ENCODE peak calls at places on chromosomes 11 and 22, in four cellular contexts. D, L, T and H are unnamed samples.

GRCh38 chr22:35984776-35985175 is 43.8 kb downstream of the RBFOX2 start:
- DNase-seq in D (no peak), T (no peak), L (no peak), H (no peak)

GRCh38 chr11:76206327-76207081 is at the start of gene WNT11:
- DNase-seq in D (peak), L (no peak), T (no peak), H (peak)

GRCh38 chr11:72230764-72231365 is 6.3 kb downstream of the INPPL1 start:
- DNase-seq in L (no peak), T (no peak), D (no peak), H (no peak)

GRCh38 chr22:21866821-21867527 is 471 bp downstream of the MAPK1 start:
- DNase-seq in L (no peak), T (no peak), D (no peak), H (peak)

GRCh38 chr11:78733031-78733430 is 158.4 kb upstream of the NARS2 start:
- DNase-seq in L (peak), T (no peak), D (no peak), H (no peak)

GRCh38 chr22:32475428-32476010 is 908 bp downstream of the FBXO7 start:
- DNase-seq in D (peak), T (no peak), L (no peak), H (peak)

GRCh38 chr11:10567466-10567865 is 999 bp downstream of the LYVE1 start:
- DNase-seq in D (no peak), T (no peak), L (no peak), H (no peak)

GRCh38 chr11:1120532-1121342 is 37.0 kb upstream of the MUC5AC start:
- DNase-seq in D (no peak), T (no peak), L (no peak), H (no peak)

GRCh38 chr11:40161855-40162410 is 1297.5 kb downstream of the LRRC4C start:
- DNase-seq in L (no peak), T (no peak), D (no peak), H (no peak)

GRCh38 chr22:24445481-24446290 is 18.3 kb downstream of the ADORA2A start:
- DNase-seq in D (peak), L (no peak), T (no peak), H (peak)

GRCh38 chr11:93940395-93940794 is 80.8 kb upstream of the HEPHL1 start:
- DNase-seq in T (no peak), L (no peak), D (no peak), H (no peak)

GRCh38 chr11:93942176-93942575 is 79.0 kb upstream of the HEPHL1 start:
- DNase-seq in T (no peak), L (no peak), D (no peak), H (no peak)

GRCh38 chr11:93935826-93936225 is 85.3 kb upstream of the HEPHL1 start:
- DNase-seq in L (no peak), D (no peak), T (no peak), H (no peak)

GRCh38 chr11:93936416-93936815 is 84.7 kb upstream of the HEPHL1 start:
- DNase-seq in T (no peak), L (no peak), D (no peak), H (no peak)

DNA sequence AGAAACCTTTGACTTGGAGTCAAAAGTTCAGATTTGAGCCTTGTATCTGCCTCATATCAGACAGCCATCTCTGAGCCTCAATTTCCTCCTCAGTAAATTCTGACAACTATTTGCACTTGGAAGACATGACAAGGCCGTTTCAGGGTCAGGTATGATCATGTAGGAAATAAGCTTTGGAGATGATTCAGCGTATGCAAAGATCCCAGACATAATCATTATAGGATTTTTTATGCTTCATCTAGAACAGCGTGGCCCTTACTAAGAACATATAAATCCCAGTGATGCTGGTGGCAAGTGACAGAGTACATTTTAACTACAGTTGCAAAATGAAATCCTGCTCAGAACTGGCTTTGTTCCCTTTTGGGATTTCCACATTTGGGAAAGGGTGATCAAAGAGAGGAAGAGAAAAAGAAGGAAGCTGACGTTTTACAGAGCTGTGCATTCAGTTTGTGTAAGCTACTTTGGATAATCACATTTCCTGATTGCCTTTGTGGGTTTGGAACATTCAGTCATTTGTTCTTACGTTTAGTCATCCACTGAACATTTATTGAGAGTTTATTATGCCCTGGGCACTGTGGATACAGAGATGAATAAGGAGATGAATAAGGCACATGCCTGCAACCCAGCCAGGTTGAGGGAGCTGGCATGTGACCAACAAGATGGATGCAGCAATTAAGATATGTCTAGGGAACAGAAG is 81.9 kb upstream of the HEPHL1 start:
- DNase-seq in D (no peak), L (peak), T (no peak), H (no peak)
- H4K5ac ChIP-seq in D (no peak), L (no peak), T (no peak), H (no peak)

GRCh38 chr11:62789576-62789975 is 2.2 kb downstream of the TMEM223 start:
- DNase-seq in D (no peak), L (no peak), T (no peak), H (no peak)

GRCh38 chr11:62788991-62789390 is 1.8 kb downstream of the TMEM179B start:
- DNase-seq in L (no peak), D (peak), T (no peak), H (peak)

GRCh38 chr11:62791501-62792192 is at the start of gene TMEM223:
- DNase-seq in D (peak), T (no peak), L (peak), H (peak)

GRCh38 chr11:62794201-62794775 is 2.5 kb upstream of the TMEM223 start:
- DNase-seq in T (no peak), D (no peak), L (no peak), H (no peak)

GRCh38 chr11:62792193-62792575 is 378 bp upstream of the TMEM223 start:
- DNase-seq in T (no peak), D (peak), L (peak), H (peak)
- H3K18ac ChIP-seq in T (no peak), D (no peak), L (peak), H (no peak)

GRCh38 chr22:41841085-41841712 is 8.3 kb downstream of the SREBF2 start:
- DNase-seq in L (no peak), D (no peak), T (no peak), H (no peak)

GRCh38 chr22:41840216-41840615 is 7.3 kb downstream of the SREBF2 start:
- DNase-seq in L (no peak), T (no peak), D (no peak), H (no peak)

GRCh38 chr22:41842996-41843970 is 10.4 kb downstream of the SREBF2 start:
- DNase-seq in L (no peak), D (no peak), T (no peak), H (no peak)

GRCh38 chr22:41836551-41836950 is 3.6 kb downstream of the SREBF2 start:
- DNase-seq in L (no peak), D (no peak), T (no peak), H (no peak)

GRCh38 chr22:41838842-41839618 is 6.1 kb downstream of the SREBF2 start:
- DNase-seq in L (no peak), D (no peak), T (no peak), H (no peak)
- H2BK5ac ChIP-seq in L (no peak), D (no peak), T (peak), H (no peak)

DNA sequence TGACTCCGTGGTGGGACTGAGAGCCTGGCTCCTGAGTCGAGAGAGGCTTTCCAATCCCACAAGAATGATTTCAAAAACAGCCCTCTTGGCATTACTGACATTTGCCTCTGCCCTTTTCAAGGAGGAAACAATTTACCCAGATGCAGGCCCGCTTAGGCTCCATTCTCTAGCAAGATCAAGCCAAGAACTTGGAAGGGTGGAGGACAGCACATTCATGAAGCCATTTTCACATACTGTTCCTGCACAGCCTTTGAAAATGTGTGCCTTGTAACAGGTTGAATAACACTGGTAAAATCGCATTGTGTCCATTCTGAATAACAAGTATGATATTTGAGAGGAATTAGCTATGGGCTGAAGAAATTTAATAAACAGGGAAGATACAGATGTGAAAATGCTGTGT is 58.1 kb upstream of the EED start:
- DNase-seq in L (no peak), D (no peak), T (no peak), H (no peak)
- H4K5ac ChIP-seq in L (no peak), D (no peak), T (no peak), H (no peak)

GRCh38 chr11:23263466-23263865 is 403.2 kb upstream of the CCDC179 start:
- DNase-seq in L (no peak), D (no peak), T (no peak), H (no peak)
- H3K18ac ChIP-seq in L (no peak), D (no peak), T (no peak), H (no peak)

GRCh38 chr11:2709429-2709828 is 9.6 kb upstream of the KCNQ1OT1 start:
- DNase-seq in L (peak), T (no peak), D (no peak), H (no peak)

GRCh38 chr11:2713721-2714462 is 14.1 kb upstream of the KCNQ1OT1 start:
- DNase-seq in D (no peak), T (no peak), L (no peak), H (no peak)

GRCh38 chr11:2708757-2709281 is 9.0 kb upstream of the KCNQ1OT1 start:
- DNase-seq in L (peak), D (no peak), T (no peak), H (no peak)

GRCh38 chr11:2713069-2713468 is 13.3 kb upstream of the KCNQ1OT1 start:
- DNase-seq in T (no peak), D (no peak), L (no peak), H (no peak)

GRCh38 chr11:2711161-2711560 is 11.4 kb upstream of the KCNQ1OT1 start:
- DNase-seq in D (no peak), T (no peak), L (no peak), H (no peak)
- H2BK5ac ChIP-seq in D (no peak), T (no peak), L (no peak), H (no peak)

DNA sequence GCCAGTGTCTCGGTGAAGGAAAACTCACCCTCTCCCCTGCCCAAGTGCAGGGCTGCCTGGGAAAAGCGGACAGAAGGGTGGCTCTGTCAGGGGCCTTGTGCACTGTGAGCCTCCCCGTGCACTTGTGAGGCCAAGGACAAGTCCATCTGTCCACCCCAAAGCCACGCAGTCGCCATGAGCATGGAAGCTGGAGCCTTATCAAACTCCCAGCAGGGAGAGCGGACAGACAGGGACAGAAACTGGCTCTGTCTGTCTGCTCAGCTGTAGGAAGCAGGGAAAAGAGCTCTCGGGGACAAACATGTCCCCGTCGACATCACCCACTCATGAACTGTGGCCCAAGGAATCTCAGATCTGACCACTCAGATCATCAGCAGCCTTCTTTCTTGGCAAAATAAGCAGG is 1385.4 kb downstream of the TBC1D22A start:
- DNase-seq in D (no peak), L (no peak), T (no peak), H (no peak)
- H4K5ac ChIP-seq in D (no peak), L (no peak), T (no peak), H (no peak)

DNA sequence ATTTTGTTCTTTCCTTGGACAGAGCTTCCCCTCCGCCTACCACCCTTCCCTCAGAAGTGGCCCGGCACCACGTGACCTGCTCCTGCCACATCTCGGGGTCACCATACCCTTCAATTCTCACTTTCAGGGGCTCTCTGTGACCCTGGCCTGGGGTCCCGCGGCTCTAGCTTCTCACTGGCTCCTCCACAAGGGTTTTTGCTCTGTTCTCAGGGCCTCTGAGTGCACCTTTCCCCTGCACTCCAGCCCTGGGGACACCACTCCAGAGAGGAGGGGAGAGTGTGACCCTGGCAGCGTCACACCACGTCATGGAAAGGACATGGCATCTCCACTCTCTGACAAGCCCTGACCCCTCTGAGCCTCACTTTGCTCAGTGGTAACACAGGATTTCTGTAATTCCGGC is 17.4 kb downstream of the POU2F3 start:
- DNase-seq in L (no peak), T (no peak), D (no peak), H (no peak)
- H3K18ac ChIP-seq in L (no peak), T (peak), D (no peak), H (no peak)

DNA sequence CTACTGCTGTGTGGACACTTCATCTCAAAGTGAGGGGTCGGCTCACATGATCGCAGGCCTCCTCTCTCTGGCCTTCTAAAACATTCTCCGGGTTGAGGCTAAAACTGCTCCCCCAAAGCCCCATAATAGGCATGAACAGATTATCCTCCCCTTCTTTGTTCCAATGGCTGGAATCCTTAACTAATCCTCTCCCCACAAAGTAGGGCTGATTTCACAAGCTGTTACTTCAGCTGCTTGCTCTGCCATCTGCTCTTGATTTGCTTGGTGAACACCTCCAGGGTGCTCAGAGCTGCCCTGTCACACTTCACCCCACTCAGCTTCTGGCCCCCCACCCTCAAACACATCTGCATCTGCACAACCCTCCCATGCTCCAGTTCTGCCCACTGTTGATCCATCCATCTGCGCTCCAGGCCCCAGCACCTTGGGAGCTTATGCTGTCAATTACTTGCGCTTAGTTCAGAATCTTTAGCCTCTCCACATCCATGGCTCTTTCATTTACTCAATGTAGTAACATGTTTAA is 173.1 kb upstream of the API5 start:
- DNase-seq in T (no peak), L (no peak), D (no peak), H (no peak)
- H2BK5ac ChIP-seq in T (no peak), L (no peak), D (no peak), H (no peak)